ENCODE peak calls at places on chromosomes 4 and X, in four cellular contexts. K, P, J and B are unnamed samples.

GRCh38 chr4:180630012-180630411 is 1613.2 kb upstream of the TENM3 start:
- DNase-seq in K (no peak), J (no peak), P (no peak), B (no peak)

GRCh38 chr4:5385741-5386251 is 322.6 kb downstream of the EVC2 start:
- DNase-seq in P (no peak), K (no peak), J (no peak), B (no peak)

GRCh38 chr4:85029453-85029852 is 63.0 kb upstream of the WDFY3 start:
- DNase-seq in P (no peak), J (no peak), K (no peak), B (no peak)

GRCh38 chr4:92791876-92792490 is 488.2 kb downstream of the GRID2 start:
- DNase-seq in P (no peak), K (no peak), J (no peak), B (no peak)

GRCh38 chr4:48483777-48484493 is 792 bp downstream of the SLC10A4 start:
- DNase-seq in K (no peak), J (no peak), P (no peak), B (peak; percentile 61)

GRCh38 chrX:10071451-10072163 is 85.2 kb upstream of the CLCN4 start:
- DNase-seq in J (no peak), K (peak; percentile 14), P (peak; percentile 71), B (no peak)

GRCh38 chr4:75633846-75634245 is 3.5 kb upstream of the CDKL2 start:
- DNase-seq in J (peak; percentile 67), P (peak; percentile 82), K (peak; percentile 29), B (no peak)

GRCh38 chr4:163161536-163162205 is 5.0 kb downstream of the NAF1 start:
- DNase-seq in J (peak; percentile 82), P (peak; percentile 60), K (peak; percentile 82), B (no peak)

GRCh38 chr4:16250665-16251365 is 24.5 kb upstream of the TAPT1 start:
- DNase-seq in P (no peak), J (no peak), K (no peak), B (no peak)

GRCh38 chr4:47490550-47490949 is 5.5 kb downstream of the ATP10D start:
- DNase-seq in P (no peak), J (peak; percentile 31), K (peak; percentile 63), B (peak; percentile 38)

GRCh38 chrX:11756354-11757318 is 1.4 kb upstream of the MSL3 start:
- DNase-seq in P (no peak), K (peak; percentile 14), J (peak; percentile 1), B (no peak)

GRCh38 chrX:75151828-75152592 is 4.1 kb downstream of the ABCB7 start:
- DNase-seq in K (peak; percentile 29), P (peak; percentile 12), J (no peak), B (no peak)

GRCh38 chr4:102105983-102106382 is 239.3 kb downstream of the SLC39A8 start:
- DNase-seq in J (no peak), P (no peak), K (no peak), B (no peak)

GRCh38 chr4:55355555-55355954 is 9.5 kb downstream of the SRD5A3 start:
- DNase-seq in P (no peak), K (no peak), J (no peak), B (no peak)

GRCh38 chrX:84974803-84975202 is 28.9 kb upstream of the APOOL start:
- DNase-seq in K (no peak), P (no peak), J (no peak), B (no peak)

GRCh38 chr4:68451246-68452211 is 4.3 kb downstream of the TMPRSS11E start:
- DNase-seq in J (peak; percentile 34), K (no peak), P (no peak), B (peak; percentile 15)

GRCh38 chrX:41952102-41952501 is 28.7 kb upstream of the CASK start:
- DNase-seq in J (no peak), P (no peak), K (no peak), B (no peak)

GRCh38 chrX:21398424-21398823 is 24.2 kb downstream of the CNKSR2 start:
- DNase-seq in J (no peak), K (no peak), P (no peak), B (no peak)

GRCh38 chr4:7917669-7918068 is 22.0 kb downstream of the AFAP1 start:
- DNase-seq in J (no peak), K (no peak), P (no peak), B (no peak)

GRCh38 chr4:83054928-83055327 is 19.9 kb downstream of the COPS4 start:
- DNase-seq in K (peak; percentile 47), J (peak; percentile 16), P (peak; percentile 38), B (peak; percentile 8)

GRCh38 chrX:71017396-71017939 is 50.7 kb downstream of the SNX12 start:
- DNase-seq in P (no peak), J (peak; percentile 12), K (peak; percentile 4), B (no peak)

GRCh38 chr4:102843938-102844337 is 16.6 kb upstream of the UBE2D3 start:
- DNase-seq in K (no peak), J (no peak), P (peak; percentile 33), B (no peak)

GRCh38 chr4:164700471-164700870 is 53.5 kb upstream of the SMIM31 start:
- DNase-seq in J (no peak), P (no peak), K (no peak), B (peak; percentile 57)

GRCh38 chr4:105536601-105537000 is 15.8 kb upstream of the ARHGEF38 start:
- DNase-seq in J (no peak), P (no peak), K (no peak), B (no peak)

GRCh38 chr4:53592128-53592527 is 842 bp upstream of the LNX1 start:
- DNase-seq in P (no peak), J (no peak), K (peak; percentile 71), B (no peak)

GRCh38 chr4:141417387-141417786 is 196.7 kb downstream of the ZNF330 start:
- DNase-seq in P (peak; percentile 68), K (peak; percentile 28), J (peak; percentile 58), B (no peak)

GRCh38 chr4:107870916-107871786 is 46.4 kb downstream of the SGMS2 start:
- DNase-seq in K (peak; percentile 37), J (no peak), P (no peak), B (no peak)

GRCh38 chr4:143352052-143352451 is 15.4 kb downstream of the GAB1 start:
- DNase-seq in K (peak; percentile 39), J (peak; percentile 24), P (no peak), B (no peak)

GRCh38 chrX:105167233-105167632 is 53.3 kb downstream of the TEX13A start:
- DNase-seq in J (no peak), K (no peak), P (no peak), B (no peak)

GRCh38 chr4:26346203-26346620 is 25.4 kb downstream of the RBPJ start:
- DNase-seq in K (peak; percentile 82), J (no peak), P (peak; percentile 41), B (peak; percentile 72)

GRCh38 chrX:48470110-48470832 is at the start of gene SLC38A5:
- DNase-seq in K (no peak), J (no peak), P (no peak), B (no peak)

GRCh38 chrX:48466696-48467095 is 3.4 kb downstream of the SLC38A5 start:
- DNase-seq in K (no peak), J (no peak), P (no peak), B (peak; percentile 77)

GRCh38 chrX:48468693-48469691 is 1.1 kb downstream of the SLC38A5 start:
- DNase-seq in J (no peak), P (no peak), K (no peak), B (peak; percentile 73)

GRCh38 chrX:48467331-48467761 is 2.7 kb downstream of the SLC38A5 start:
- DNase-seq in P (no peak), J (no peak), K (no peak), B (peak; percentile 62)

GRCh38 chrX:48468247-48468671 is 1.8 kb downstream of the SLC38A5 start:
- DNase-seq in J (no peak), K (no peak), P (no peak), B (peak; percentile 58)
- H3K4me3 ChIP-seq in J (peak overlapping the region; percentile 23), K (peak overlapping the region; percentile 5), P (peak overlapping the region; percentile 55), B (peak overlapping the region; percentile 59)

GRCh38 chr4:88009871-88010270 is 2.4 kb downstream of the PKD2 start:
- DNase-seq in K (no peak), J (peak; percentile 10), P (no peak), B (no peak)
- H3K4me3 ChIP-seq in K (no peak overlapping the region), J (no peak overlapping the region), P (peak overlapping the region; percentile 78), B (no peak overlapping the region)

GRCh38 chr4:153488006-153488718 is 22.0 kb downstream of the TMEM131L start:
- DNase-seq in K (no peak), J (no peak), P (no peak), B (peak; percentile 68)
- H3K4me3 ChIP-seq in K (no peak overlapping the region), J (no peak overlapping the region), P (no peak overlapping the region), B (no peak overlapping the region)

GRCh38 chr4:121688696-121689095 is 8.1 kb downstream of the ANXA5 start:
- DNase-seq in K (no peak), P (no peak), J (no peak), B (no peak)

GRCh38 chr4:121693450-121693849 is 3.3 kb downstream of the ANXA5 start:
- DNase-seq in P (no peak), K (no peak), J (no peak), B (no peak)

GRCh38 chr4:121688261-121688660 is 8.5 kb downstream of the ANXA5 start:
- DNase-seq in J (no peak), P (no peak), K (no peak), B (no peak)

GRCh38 chr4:121692261-121692660 is 4.5 kb downstream of the ANXA5 start:
- DNase-seq in K (no peak), J (no peak), P (no peak), B (no peak)

GRCh38 chr4:121690001-121690400 is 6.8 kb downstream of the ANXA5 start:
- DNase-seq in J (peak; percentile 66), K (peak; percentile 53), P (peak; percentile 68), B (no peak)
- H3K4me3 ChIP-seq in J (no peak overlapping the region), K (peak overlapping the region; percentile 19), P (peak overlapping the region; percentile 33), B (no peak overlapping the region)